ENCODE peak calls at places on chromosomes 11 and 22, in seven cellular contexts. One of them, this sample, is unnamed.

GRCh38 chr11:44750440-44751005 is 23.8 kb downstream of the TSPAN18 start:
- DNase-seq in nephron progenitor cell: no peak
- DNase-seq in EH: no peak
- DNase-seq in SJSA1: no peak
- DNase-seq in HL-60: no peak
- DNase-seq in GM12865: no peak
- DNase-seq in right lobe of liver: no peak
- DNase-seq in this sample: no peak

GRCh38 chr11:97963528-97964331 is 1057.0 kb upstream of the CNTN5 start:
- DNase-seq in GM12865: no peak
- DNase-seq in SJSA1: no peak
- DNase-seq in HL-60: no peak
- DNase-seq in nephron progenitor cell: no peak
- DNase-seq in EH: peak
- DNase-seq in right lobe of liver: no peak
- DNase-seq in this sample: no peak

GRCh38 chr11:1208361-1209261 is 14.3 kb upstream of the MUC5B start:
- DNase-seq in GM12865: no peak
- DNase-seq in HL-60: no peak
- DNase-seq in EH: no peak
- DNase-seq in SJSA1: no peak
- DNase-seq in nephron progenitor cell: no peak
- DNase-seq in right lobe of liver: peak
- DNase-seq in this sample: no peak

GRCh38 chr11:16809901-16810668 is 71.6 kb downstream of the C11orf58 start:
- DNase-seq in right lobe of liver: peak
- DNase-seq in EH: peak
- DNase-seq in nephron progenitor cell: no peak
- DNase-seq in HL-60: no peak
- DNase-seq in GM12865: no peak
- DNase-seq in SJSA1: no peak
- DNase-seq in this sample: no peak

GRCh38 chr22:17773606-17774205 is 563 bp downstream of the BID start:
- DNase-seq in GM12865: peak
- DNase-seq in nephron progenitor cell: peak
- DNase-seq in EH: peak
- DNase-seq in HL-60: no peak
- DNase-seq in right lobe of liver: peak
- DNase-seq in SJSA1: no peak
- DNase-seq in this sample: peak

GRCh38 chr11:113802621-113803020 is 23.0 kb downstream of the CLDN25 start:
- DNase-seq in nephron progenitor cell: no peak
- DNase-seq in HL-60: no peak
- DNase-seq in right lobe of liver: no peak
- DNase-seq in GM12865: no peak
- DNase-seq in SJSA1: no peak
- DNase-seq in EH: no peak
- DNase-seq in this sample: no peak

GRCh38 chr11:106988151-106988806 is 30.0 kb downstream of the GUCY1A2 start:
- DNase-seq in right lobe of liver: no peak
- DNase-seq in SJSA1: no peak
- DNase-seq in GM12865: no peak
- DNase-seq in nephron progenitor cell: no peak
- DNase-seq in EH: peak
- DNase-seq in HL-60: no peak
- DNase-seq in this sample: no peak

GRCh38 chr11:82268627-82269026 is 465.0 kb downstream of the FAM181B start:
- DNase-seq in HL-60: no peak
- DNase-seq in EH: no peak
- DNase-seq in nephron progenitor cell: no peak
- DNase-seq in right lobe of liver: no peak
- DNase-seq in GM12865: no peak
- DNase-seq in SJSA1: no peak
- DNase-seq in this sample: no peak

GRCh38 chr11:103035656-103036434 is 56.1 kb downstream of the DCUN1D5 start:
- DNase-seq in EH: peak
- DNase-seq in right lobe of liver: no peak
- DNase-seq in nephron progenitor cell: peak
- DNase-seq in HL-60: peak
- DNase-seq in SJSA1: peak
- DNase-seq in GM12865: peak
- DNase-seq in this sample: peak

GRCh38 chr22:38782402-38783094 is 11.4 kb downstream of the DNAL4 start:
- DNase-seq in EH: peak
- DNase-seq in HL-60: peak
- DNase-seq in SJSA1: no peak
- DNase-seq in right lobe of liver: no peak
- DNase-seq in GM12865: no peak
- DNase-seq in nephron progenitor cell: peak
- DNase-seq in this sample: no peak

GRCh38 chr11:134340354-134340964 is 8.7 kb downstream of the GLB1L2 start:
- DNase-seq in SJSA1: no peak
- DNase-seq in right lobe of liver: no peak
- DNase-seq in HL-60: no peak
- DNase-seq in GM12865: no peak
- DNase-seq in EH: no peak
- DNase-seq in nephron progenitor cell: no peak
- DNase-seq in this sample: no peak